ENCODE peak calls at places on chromosomes 16 and 17, in seven cellular contexts. B is K562, Z is H1, M is GM12878, F is HCT116, G is SK-N-SH, A is HepG2. U is an unnamed sample.

GRCh38 chr17:81443269-81443668 is 48.0 kb downstream of the BAHCC1 start:
- DNase-seq in M (no peak), G (no peak), Z (no peak), F (no peak), A (no peak), B (no peak), U (no peak)

GRCh38 chr17:73956595-73957465 is 246.6 kb upstream of the RPL38 start:
- DNase-seq in B (peak; percentile 75), F (peak; percentile 49), G (peak; percentile 89), A (peak; percentile 56), M (no peak), Z (peak; percentile 59), U (peak; percentile 55)

GRCh38 chr17:17805575-17805974 is 31.2 kb downstream of the SREBF1 start:
- DNase-seq in G (no peak), F (no peak), A (no peak), B (no peak), Z (no peak), M (no peak), U (no peak)

GRCh38 chr16:69867796-69868565 is 83.2 kb upstream of the CLEC18A start:
- DNase-seq in Z (no peak), G (no peak), B (no peak), M (no peak), A (no peak), F (no peak), U (no peak)

GRCh38 chr16:82735696-82736095 is 108.9 kb downstream of the CDH13 start:
- DNase-seq in A (no peak), F (no peak), B (no peak), G (no peak), M (no peak), Z (no peak), U (no peak)

GRCh38 chr17:33322063-33322462 is 29.0 kb upstream of the ASIC2 start:
- DNase-seq in A (no peak), F (no peak), M (no peak), G (no peak), B (no peak), Z (no peak), U (no peak)

GRCh38 chr17:51152766-51153209 is 571 bp upstream of the NME1 start:
- DNase-seq in A (peak; percentile 27), G (peak; percentile 67), Z (no peak), M (no peak), B (no peak), F (no peak), U (peak; percentile 48)

GRCh38 chr16:65426484-65426883 is 304.6 kb upstream of the CDH11 start:
- DNase-seq in G (no peak), Z (no peak), M (no peak), F (no peak), A (no peak), B (no peak), U (no peak)

GRCh38 chr17:39591958-39592954 is 15.5 kb downstream of the NEUROD2 start:
- DNase-seq in Z (no peak), M (no peak), G (peak; percentile 62), A (peak; percentile 68), B (peak; percentile 59), F (peak; percentile 13), U (peak; percentile 93)

GRCh38 chr17:48153711-48154642 is 46.4 kb downstream of the SNX11 start:
- DNase-seq in M (no peak), Z (no peak), B (peak; percentile 70), F (peak; percentile 45), A (peak; percentile 68), G (peak; percentile 62), U (peak; percentile 62)

GRCh38 chr16:1788095-1788707 is 5.3 kb downstream of the IGFALS start:
- DNase-seq in M (no peak), Z (no peak), A (no peak), B (no peak), F (no peak), G (no peak), U (no peak)

GRCh38 chr17:79252886-79253285 is 178.3 kb downstream of the ENGASE start:
- DNase-seq in G (no peak), F (no peak), B (no peak), Z (no peak), A (no peak), M (no peak), U (no peak)

GRCh38 chr16:57649443-57649751 is 18.7 kb upstream of the ADGRG3 start:
- DNase-seq in B (no peak), M (no peak), F (no peak), A (no peak), G (no peak), Z (no peak), U (no peak)

GRCh38 chr16:57653936-57654335 is 14.2 kb upstream of the ADGRG3 start:
- DNase-seq in F (no peak), M (no peak), G (no peak), Z (no peak), A (no peak), B (no peak), U (no peak)

GRCh38 chr16:57649846-57650245 is 18.3 kb upstream of the ADGRG3 start:
- DNase-seq in M (no peak), A (no peak), Z (no peak), G (no peak), F (no peak), B (no peak), U (no peak)

GRCh38 chr16:57652695-57653471 is 15.2 kb upstream of the ADGRG3 start:
- DNase-seq in G (no peak), M (no peak), Z (no peak), B (no peak), F (no peak), A (no peak), U (no peak)

DNA sequence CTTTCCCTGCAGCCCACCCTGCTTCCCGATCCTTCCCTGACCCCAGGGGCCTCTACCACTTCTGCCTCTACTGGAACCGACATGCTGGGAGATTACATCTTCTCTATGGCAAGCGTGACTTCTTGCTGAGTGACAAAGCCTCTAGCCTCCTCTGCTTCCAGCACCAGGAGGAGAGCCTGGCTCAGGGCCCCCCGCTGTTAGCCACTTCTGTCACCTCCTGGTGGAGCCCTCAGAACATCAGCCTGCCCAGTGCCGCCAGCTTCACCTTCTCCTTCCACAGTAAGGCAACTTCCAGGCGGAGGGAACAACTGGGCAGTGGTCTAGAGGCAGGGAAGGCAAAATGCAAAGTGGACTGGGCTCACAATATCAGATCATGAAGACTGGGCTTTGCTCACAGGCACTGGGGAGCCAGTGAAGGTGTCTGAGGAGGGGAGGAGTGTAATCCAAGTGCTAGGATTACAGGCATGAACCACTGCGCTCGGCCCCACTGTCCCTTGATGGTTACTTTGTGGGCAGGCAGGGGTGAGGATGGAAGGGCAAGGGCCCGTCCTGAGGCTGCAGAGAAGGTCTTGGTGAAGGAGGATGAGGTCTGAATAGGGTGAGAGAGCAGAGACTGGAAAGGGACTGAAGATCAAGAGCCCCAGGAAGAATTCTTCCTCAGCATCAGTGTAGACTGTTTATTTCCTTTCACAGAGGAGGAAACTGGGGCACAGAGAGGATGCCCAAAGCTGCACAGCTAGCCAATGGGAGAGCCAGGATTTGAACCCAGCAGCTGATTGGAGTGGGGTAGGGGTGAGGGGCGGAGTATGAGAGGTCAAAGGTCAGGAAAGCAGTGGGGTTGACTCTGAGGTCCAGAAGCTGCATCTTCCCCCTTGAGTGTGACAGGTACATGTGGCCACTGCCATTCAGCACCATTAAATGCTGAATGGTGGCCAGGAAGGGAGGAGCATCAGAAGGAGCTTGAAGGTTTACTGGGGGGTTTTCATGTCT is 16.5 kb upstream of the ADGRG3 start:
- DNase-seq in F (no peak), M (no peak), Z (no peak), G (no peak), A (no peak), B (peak; percentile 56), U (no peak)
- TF ChIP-seq JUND in F (no peak), M (no peak), Z (no peak), G (no peak), A (no peak), B (no peak), U (no peak)

GRCh38 chr16:85868495-85868894 is 30.5 kb upstream of the IRF8 start:
- DNase-seq in F (no peak), Z (no peak), A (no peak), B (no peak), G (no peak), M (no peak), U (no peak)
- TF ChIP-seq JUND in F (no peak), Z (no peak), A (no peak), B (no peak), G (no peak), M (no peak), U (no peak)

DNA sequence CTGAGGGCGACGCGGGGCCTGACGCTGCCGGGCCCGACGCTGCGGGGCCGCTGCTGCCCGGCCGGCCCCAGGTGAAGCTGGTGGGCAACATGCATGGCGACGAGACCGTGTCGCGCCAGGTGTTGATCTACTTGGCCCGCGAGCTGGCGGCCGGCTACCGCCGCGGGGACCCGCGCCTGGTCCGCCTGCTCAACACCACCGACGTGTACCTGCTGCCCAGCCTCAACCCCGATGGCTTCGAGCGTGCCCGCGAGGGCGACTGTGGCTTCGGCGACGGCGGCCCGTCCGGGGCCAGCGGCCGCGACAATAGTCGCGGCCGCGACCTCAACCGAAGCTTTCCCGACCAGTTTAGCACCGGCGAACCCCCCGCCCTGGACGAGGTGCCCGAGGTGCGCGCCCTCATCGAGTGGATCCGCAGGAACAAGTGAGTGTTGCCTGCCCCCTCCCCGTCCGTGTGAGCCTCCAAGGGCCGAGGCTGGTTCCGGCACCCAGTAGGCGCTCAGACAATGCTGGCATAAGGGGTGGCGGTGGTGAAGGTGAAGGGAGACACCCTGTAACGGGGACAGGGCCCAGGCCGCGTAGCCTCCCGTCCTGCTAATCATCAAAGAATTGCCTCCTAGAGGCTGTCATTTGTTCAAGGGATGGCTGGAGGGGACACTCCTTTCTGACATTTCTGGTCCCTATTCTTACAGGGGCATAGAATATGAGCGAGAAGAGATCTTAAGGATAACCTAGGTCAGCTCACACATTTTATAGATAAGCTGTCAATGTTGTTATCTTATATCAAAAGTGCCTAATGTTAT is 777 bp downstream of the CPD start:
- DNase-seq in A (no peak), M (no peak), B (peak; percentile 25), F (no peak), Z (no peak), G (peak; percentile 71), U (no peak)
- TF ChIP-seq JUND in A (no peak), M (no peak), B (no peak), F (no peak), Z (no peak), G (no peak), U (no peak)

GRCh38 chr16:85879975-85880831 is 18.8 kb upstream of the IRF8 start:
- DNase-seq in Z (no peak), G (no peak), A (no peak), M (no peak), B (no peak), F (no peak), U (no peak)

GRCh38 chr16:85878407-85878806 is 20.6 kb upstream of the IRF8 start:
- DNase-seq in A (no peak), M (no peak), B (no peak), G (no peak), Z (no peak), F (no peak), U (no peak)

GRCh38 chr16:85881436-85881835 is 17.5 kb upstream of the IRF8 start:
- DNase-seq in Z (no peak), F (no peak), M (no peak), B (no peak), G (no peak), A (no peak), U (no peak)

GRCh38 chr16:85882181-85882810 is 16.7 kb upstream of the IRF8 start:
- DNase-seq in A (no peak), B (no peak), Z (no peak), F (no peak), G (no peak), M (no peak), U (no peak)

DNA sequence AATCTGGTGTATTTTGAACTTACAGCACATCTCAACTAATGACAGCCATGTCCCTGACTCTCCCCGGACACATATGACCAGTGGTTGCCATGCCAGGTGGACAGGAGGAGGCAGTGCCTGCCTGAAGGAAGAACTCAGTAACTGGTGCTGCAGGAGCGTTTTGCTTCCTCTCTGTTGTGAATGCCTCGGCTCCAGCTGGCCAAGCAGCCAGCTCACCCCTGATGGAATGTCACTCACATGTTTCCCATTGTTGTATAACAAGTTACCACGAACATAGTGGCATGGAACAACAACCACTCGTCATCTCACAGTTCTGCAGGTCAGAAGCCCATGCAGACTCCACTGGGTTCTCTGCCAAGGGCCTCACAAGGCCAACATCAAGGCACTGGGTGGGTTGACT is 20.1 kb upstream of the IRF8 start:
- DNase-seq in Z (no peak), B (no peak), M (no peak), G (no peak), F (no peak), A (no peak), U (peak; percentile 47)
- TF ChIP-seq JUND in Z (no peak), B (no peak), M (no peak), G (no peak), F (no peak), A (no peak), U (no peak)